ENCODE peak calls at places on chromosomes 7 and 10, in seven cellular contexts. Q is activated CD8-positive, alpha-beta memory T cell treated with anti-CD3 and anti-CD28 coated beads for 48 hours; F is ELR; J is choroid plexus epithelial cell; O is stimulated activated CD8-positive, alpha-beta memory T cell treated with anti-CD3 and anti-CD28 coated beads, Interleukin-4, amount 100 ng/mL, for 1 hour; L is ACHN; G is stimulated activated CD4-positive, alpha-beta T cell treated with anti-CD3 and anti-CD28 coated beads, Interleukin-2, amount 100 ng/mL, for 48 hours. Z is an unnamed sample.

GRCh38 chr7:1694551-1694950 is 24.5 kb downstream of the ELFN1 start:
- DNase-seq in Q (no peak), F (no peak), J (no peak), O (no peak), L (no peak), G (no peak), Z (no peak)

GRCh38 chr10:70518695-70519094 is 40.1 kb downstream of the PALD1 start:
- DNase-seq in Q (no peak), F (peak), J (peak), O (no peak), L (peak), G (no peak), Z (no peak)

GRCh38 chr7:131057524-131058065 is 270.1 kb upstream of the MKLN1 start:
- DNase-seq in Q (no peak), F (no peak), J (peak), O (no peak), L (no peak), G (no peak), Z (no peak)

GRCh38 chr7:125061776-125062397 is 132.3 kb upstream of the POT1 start:
- DNase-seq in Q (no peak), F (peak), J (peak), O (no peak), L (peak), G (no peak), Z (no peak)

GRCh38 chr10:15704581-15704968 is 15.1 kb downstream of the ITGA8 start:
- DNase-seq in Q (no peak), F (peak), J (peak), O (no peak), L (no peak), G (no peak), Z (no peak)

GRCh38 chr7:33425385-33425784 is 296.0 kb downstream of the BBS9 start:
- DNase-seq in Q (no peak), F (no peak), J (peak), O (no peak), L (no peak), G (no peak), Z (no peak)

GRCh38 chr10:48452879-48453412 is 146.5 kb downstream of the MAPK8 start:
- DNase-seq in Q (no peak), F (no peak), J (no peak), O (no peak), L (no peak), G (no peak), Z (no peak)

GRCh38 chr10:124012991-124013390 is 80.4 kb downstream of the CHST15 start:
- DNase-seq in Q (no peak), F (no peak), J (no peak), O (no peak), L (no peak), G (no peak), Z (no peak)

GRCh38 chr7:2069472-2069860 is 163.3 kb downstream of the MAD1L1 start:
- DNase-seq in Q (no peak), F (no peak), J (peak), O (no peak), L (no peak), G (no peak), Z (no peak)